ENCODE peak calls at places on chromosomes 12 and 14, in four cellular contexts. A, P, U and W are unnamed samples.

GRCh38 chr14:33402604-33403003 is 463.9 kb downstream of the NPAS3 start:
- DNase-seq in U (no peak), P (no peak), A (no peak), W (no peak)

GRCh38 chr12:57386187-57386720 is 44.6 kb downstream of the R3HDM2 start:
- DNase-seq in P (no peak), U (no peak), A (no peak), W (no peak)

GRCh38 chr14:42624980-42625761 is 1018.5 kb downstream of the LRFN5 start:
- DNase-seq in U (no peak), P (no peak), A (no peak), W (no peak)

GRCh38 chr14:95237121-95237876 is 80.0 kb upstream of the DICER1 start:
- DNase-seq in P (no peak), U (no peak), A (no peak), W (no peak)

GRCh38 chr14:22047105-22047504 is 373.5 kb upstream of the OR4E1 start:
- DNase-seq in A (peak), P (peak), U (no peak), W (no peak)

GRCh38 chr12:26737487-26738030 is 95.4 kb downstream of the ITPR2 start:
- DNase-seq in A (no peak), P (no peak), U (no peak), W (no peak)

GRCh38 chr12:123705935-123706334 is 6.2 kb upstream of the ATP6V0A2 start:
- DNase-seq in P (no peak), U (no peak), A (no peak), W (no peak)

GRCh38 chr12:6167327-6168280 is 32.6 kb upstream of the CD9 start:
- DNase-seq in P (peak), U (peak), A (peak), W (no peak)

GRCh38 chr14:38866461-38866860 is 236.6 kb downstream of the SEC23A start:
- DNase-seq in A (no peak), U (no peak), P (no peak), W (no peak)

GRCh38 chr12:109879332-109880048 is 851 bp downstream of the GLTP start:
- DNase-seq in U (no peak), P (no peak), A (no peak), W (no peak)

GRCh38 chr14:52895000-52895399 is 55.9 kb downstream of the FERMT2 start:
- DNase-seq in A (no peak), P (no peak), U (no peak), W (no peak)

GRCh38 chr12:127119600-127120140 is 1147.3 kb upstream of the TMEM132C start:
- DNase-seq in U (no peak), P (no peak), A (no peak), W (no peak)

GRCh38 chr14:70655110-70655826 is 13.6 kb downstream of the TTC9 start:
- DNase-seq in U (peak), P (no peak), A (peak), W (peak)

GRCh38 chr12:89949457-89950195 is 241.0 kb upstream of the ATP2B1 start:
- DNase-seq in U (peak), P (peak), A (peak), W (no peak)

GRCh38 chr14:85529803-85530574 is at the start of gene FLRT2:
- DNase-seq in A (no peak), P (peak), U (no peak), W (no peak)

GRCh38 chr14:27390130-27390529 is 792.3 kb upstream of the NOVA1 start:
- DNase-seq in U (no peak), P (no peak), A (no peak), W (no peak)

GRCh38 chr14:75196468-75196867 is 20.1 kb upstream of the TMED10 start:
- DNase-seq in A (no peak), P (no peak), U (no peak), W (no peak)

GRCh38 chr14:103569436-103569835 is 6.7 kb downstream of the COA8 start:
- DNase-seq in U (no peak), P (no peak), A (no peak), W (no peak)

GRCh38 chr14:71362282-71362681 is 455.0 kb downstream of the PCNX1 start:
- DNase-seq in U (no peak), A (no peak), P (no peak), W (no peak)

GRCh38 chr12:70664463-70664862 is 27.2 kb upstream of the PTPRB start:
- DNase-seq in P (no peak), A (no peak), U (no peak), W (no peak)
- H3K27ac ChIP-seq in P (no peak), A (no peak), U (no peak), W (no peak)

GRCh38 chr14:61471297-61471980 is 150.1 kb downstream of the PRKCH start:
- DNase-seq in A (no peak), P (no peak), U (no peak), W (no peak)
- H3K27ac ChIP-seq in A (peak), P (peak), U (peak), W (no peak)

DNA sequence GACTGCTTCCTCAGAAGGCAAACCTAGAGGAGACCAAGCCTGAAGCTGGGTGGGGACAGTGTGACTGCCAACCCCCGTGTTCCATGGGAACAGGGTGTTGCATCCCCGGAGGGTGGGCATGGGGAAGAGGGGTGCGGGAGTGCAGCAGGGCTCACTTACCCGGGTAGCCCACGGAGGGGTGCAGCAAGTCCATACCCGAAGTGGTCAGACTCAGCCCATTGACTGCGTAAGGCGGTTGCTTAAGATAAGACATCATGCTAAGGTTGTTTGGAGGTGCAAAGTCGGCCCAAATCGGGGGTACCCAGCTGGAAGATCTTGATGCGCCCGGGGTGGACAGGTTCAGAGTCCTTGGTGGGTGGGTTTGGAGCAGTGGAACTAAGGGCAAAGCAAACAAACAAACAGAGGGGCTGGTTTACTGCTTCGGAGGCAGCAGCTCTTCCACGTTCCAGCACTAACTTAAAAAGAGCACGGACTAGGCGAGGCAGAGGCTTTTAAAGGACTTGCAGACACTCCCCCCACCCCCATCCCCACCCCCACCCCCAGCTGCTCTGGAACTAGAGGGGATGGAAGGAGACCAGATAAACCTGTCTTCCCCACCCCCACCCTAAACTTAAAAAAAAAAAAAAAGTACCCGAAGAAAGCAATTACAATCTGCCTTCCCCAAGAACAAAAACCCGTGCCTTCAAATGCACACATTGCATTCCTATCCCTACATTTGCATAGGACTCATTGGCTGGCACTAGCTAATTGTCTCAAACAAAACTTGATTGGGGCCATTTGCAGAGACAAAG is 4.9 kb downstream of the OTX2 start:
- DNase-seq in P (no peak), A (no peak), U (no peak), W (no peak)
- H3K27ac ChIP-seq in P (no peak), A (no peak), U (no peak), W (no peak)

GRCh38 chr14:34616360-34616759 is 13.6 kb downstream of the SNX6 start:
- DNase-seq in U (no peak), A (no peak), P (no peak), W (no peak)
- H3K27ac ChIP-seq in U (no peak), A (no peak), P (no peak), W (no peak)